ENCODE peak calls at places on chromosomes 7 and 10, in six cellular contexts. One of them, this sample, is unnamed.

GRCh38 chr7:101021703-101022102 is 1.8 kb downstream of the MUC17 start:
- DNase-seq in GM12878: no peak
- DNase-seq in K562: no peak
- DNase-seq in HL-60: no peak
- DNase-seq in HepG2: no peak
- DNase-seq in SK-N-SH: no peak
- DNase-seq in this sample: no peak

GRCh38 chr7:96792115-96792514 is 82.5 kb upstream of the SEM1 start:
- DNase-seq in K562: no peak
- DNase-seq in HepG2: no peak
- DNase-seq in HL-60: no peak
- DNase-seq in GM12878: no peak
- DNase-seq in SK-N-SH: no peak
- DNase-seq in this sample: no peak

GRCh38 chr7:21106296-21106732 is 319.6 kb upstream of the SP8 start:
- DNase-seq in HL-60: no peak
- DNase-seq in GM12878: no peak
- DNase-seq in HepG2: no peak
- DNase-seq in SK-N-SH: no peak
- DNase-seq in K562: no peak
- DNase-seq in this sample: no peak

GRCh38 chr7:2616973-2617709 is 14.6 kb upstream of the TTYH3 start:
- DNase-seq in HepG2: no peak
- DNase-seq in K562: no peak
- DNase-seq in GM12878: no peak
- DNase-seq in SK-N-SH: no peak
- DNase-seq in HL-60: no peak
- DNase-seq in this sample: no peak

GRCh38 chr7:151847681-151848081 is 29.2 kb downstream of the PRKAG2 start:
- DNase-seq in HepG2: no peak
- DNase-seq in HL-60: no peak
- DNase-seq in GM12878: no peak
- DNase-seq in K562: no peak
- DNase-seq in SK-N-SH: no peak
- DNase-seq in this sample: no peak

GRCh38 chr10:9824546-9825164 is 1193.0 kb upstream of the CELF2 start:
- DNase-seq in K562: no peak
- DNase-seq in GM12878: no peak
- DNase-seq in HL-60: no peak
- DNase-seq in SK-N-SH: no peak
- DNase-seq in HepG2: no peak
- DNase-seq in this sample: no peak

GRCh38 chr7:22983257-22983855 is 30.6 kb downstream of the HYCC1 start:
- DNase-seq in HL-60: no peak
- DNase-seq in GM12878: no peak
- DNase-seq in K562: no peak
- DNase-seq in SK-N-SH: no peak
- DNase-seq in HepG2: no peak
- DNase-seq in this sample: no peak

GRCh38 chr10:23886355-23886754 is 322.6 kb upstream of the KIAA1217 start:
- DNase-seq in GM12878: no peak
- DNase-seq in HL-60: no peak
- DNase-seq in SK-N-SH: no peak
- DNase-seq in K562: no peak
- DNase-seq in HepG2: peak; percentile 5
- DNase-seq in this sample: no peak

GRCh38 chr10:107340345-107340744 is 175.8 kb upstream of the SORCS1 start:
- DNase-seq in K562: no peak
- DNase-seq in HL-60: no peak
- DNase-seq in SK-N-SH: no peak
- DNase-seq in HepG2: no peak
- DNase-seq in GM12878: no peak
- DNase-seq in this sample: no peak

GRCh38 chr7:119033641-119034040 is 809.1 kb downstream of the ANKRD7 start:
- DNase-seq in K562: no peak
- DNase-seq in HepG2: no peak
- DNase-seq in HL-60: no peak
- DNase-seq in SK-N-SH: no peak
- DNase-seq in GM12878: no peak
- DNase-seq in this sample: no peak

GRCh38 chr10:119253433-119254174 is 46.2 kb downstream of the GRK5 start:
- DNase-seq in GM12878: no peak
- DNase-seq in HL-60: no peak
- DNase-seq in K562: no peak
- DNase-seq in HepG2: peak; percentile 92
- DNase-seq in SK-N-SH: peak; percentile 44
- DNase-seq in this sample: no peak

GRCh38 chr7:157851501-157852067 is 514.8 kb downstream of the DNAJB6 start:
- DNase-seq in HL-60: no peak
- DNase-seq in SK-N-SH: no peak
- DNase-seq in GM12878: no peak
- DNase-seq in HepG2: peak; percentile 17
- DNase-seq in K562: no peak
- DNase-seq in this sample: peak; percentile 63

GRCh38 chr10:1724921-1725320 is 12.4 kb downstream of the ADARB2 start:
- DNase-seq in GM12878: no peak
- DNase-seq in HL-60: no peak
- DNase-seq in K562: no peak
- DNase-seq in SK-N-SH: no peak
- DNase-seq in HepG2: no peak
- DNase-seq in this sample: no peak

GRCh38 chr7:20959281-20959680 is 172.6 kb upstream of the SP8 start:
- DNase-seq in GM12878: no peak
- DNase-seq in HL-60: no peak
- DNase-seq in HepG2: peak; percentile 58
- DNase-seq in K562: no peak
- DNase-seq in SK-N-SH: no peak
- DNase-seq in this sample: no peak

GRCh38 chr10:92850186-92850585 is 1.9 kb downstream of the EXOC6 start:
- DNase-seq in HepG2: no peak
- DNase-seq in GM12878: no peak
- DNase-seq in HL-60: no peak
- DNase-seq in K562: no peak
- DNase-seq in SK-N-SH: no peak
- DNase-seq in this sample: no peak

GRCh38 chr7:38673795-38674194 is 42.6 kb upstream of the AMPH start:
- DNase-seq in GM12878: no peak
- DNase-seq in HepG2: no peak
- DNase-seq in SK-N-SH: no peak
- DNase-seq in HL-60: peak; percentile 50
- DNase-seq in K562: no peak
- DNase-seq in this sample: no peak

GRCh38 chr7:139886206-139886605 is 57.1 kb downstream of the TBXAS1 start:
- DNase-seq in SK-N-SH: no peak
- DNase-seq in HepG2: no peak
- DNase-seq in K562: no peak
- DNase-seq in GM12878: no peak
- DNase-seq in HL-60: peak; percentile 93
- DNase-seq in this sample: no peak

GRCh38 chr10:25061125-25061524 is 44.7 kb downstream of the THNSL1 start:
- DNase-seq in HL-60: no peak
- DNase-seq in HepG2: no peak
- DNase-seq in SK-N-SH: no peak
- DNase-seq in GM12878: no peak
- DNase-seq in K562: no peak
- DNase-seq in this sample: no peak

GRCh38 chr10:25061711-25062455 is 45.5 kb downstream of the THNSL1 start:
- DNase-seq in SK-N-SH: no peak
- DNase-seq in HL-60: no peak
- DNase-seq in HepG2: no peak
- DNase-seq in GM12878: no peak
- DNase-seq in K562: peak; percentile 40
- DNase-seq in this sample: no peak

GRCh38 chr10:25063157-25063556 is 46.7 kb downstream of the THNSL1 start:
- DNase-seq in HepG2: no peak
- DNase-seq in HL-60: no peak
- DNase-seq in K562: no peak
- DNase-seq in GM12878: no peak
- DNase-seq in SK-N-SH: no peak
- DNase-seq in this sample: no peak

GRCh38 chr10:25056726-25057125 is 40.3 kb downstream of the THNSL1 start:
- DNase-seq in HepG2: no peak
- DNase-seq in HL-60: no peak
- DNase-seq in GM12878: no peak
- DNase-seq in SK-N-SH: no peak
- DNase-seq in K562: no peak
- DNase-seq in this sample: no peak

DNA sequence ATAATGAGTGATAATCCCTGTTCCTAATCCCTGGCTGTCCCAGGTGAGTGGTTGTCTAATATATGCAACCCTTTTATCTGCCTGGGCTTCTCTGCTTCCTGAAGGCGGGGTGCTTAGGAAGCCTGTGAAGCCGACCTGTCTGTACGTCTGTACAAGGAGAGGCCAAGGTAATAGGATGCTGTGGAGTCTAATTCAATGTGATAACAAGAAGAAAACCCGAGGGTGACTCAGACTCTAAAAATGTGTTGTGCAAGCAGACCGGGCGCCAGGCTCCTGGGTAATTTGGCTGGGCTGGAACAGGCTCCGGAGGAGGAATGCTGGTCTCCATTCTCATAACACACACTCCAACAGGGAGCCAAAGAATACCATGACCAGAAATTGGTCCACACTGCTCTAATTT is 43.6 kb downstream of the THNSL1 start:
- DNase-seq in HL-60: no peak
- DNase-seq in HepG2: peak; percentile 87
- DNase-seq in GM12878: no peak
- DNase-seq in K562: peak; percentile 66
- DNase-seq in SK-N-SH: no peak
- DNase-seq in this sample: no peak
- TF ChIP-seq GABPA in HL-60: no peak
- TF ChIP-seq GABPA in HepG2: no peak
- TF ChIP-seq GABPA in GM12878: no peak
- TF ChIP-seq GABPA in K562: no peak
- TF ChIP-seq GABPA in SK-N-SH: no peak
- TF ChIP-seq GABPA in this sample: no peak

DNA sequence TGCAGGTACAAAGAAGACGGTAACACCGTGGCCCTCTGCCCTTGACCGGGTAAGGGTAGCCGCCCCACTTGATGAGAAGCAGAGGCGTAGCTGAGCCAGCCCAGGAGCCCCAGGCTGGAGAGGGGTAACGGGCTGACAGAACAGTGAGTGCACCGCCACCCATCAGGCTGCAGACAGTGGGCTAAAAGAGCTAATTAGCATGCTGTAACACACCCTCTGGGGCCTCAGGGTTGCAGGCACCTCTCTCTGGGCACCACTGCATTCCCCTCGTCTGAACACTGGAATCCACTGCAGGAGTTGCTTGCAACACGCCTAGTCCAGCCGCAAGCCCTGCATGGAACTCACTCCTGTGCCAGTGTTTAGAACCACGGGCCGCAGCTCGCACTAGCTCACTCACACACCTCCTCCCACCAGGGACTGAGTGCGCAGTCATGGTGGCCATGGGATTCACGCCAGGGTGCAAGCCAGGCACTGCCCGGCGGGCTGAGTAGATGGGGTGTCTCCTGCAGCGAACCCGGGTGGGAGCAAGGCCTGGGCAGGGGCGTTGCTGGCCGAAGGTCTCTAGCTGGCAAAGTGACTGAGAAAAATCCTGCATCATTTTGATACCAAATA is 36.1 kb downstream of the AGMO start:
- DNase-seq in SK-N-SH: no peak
- DNase-seq in K562: no peak
- DNase-seq in HepG2: no peak
- DNase-seq in GM12878: no peak
- DNase-seq in HL-60: no peak
- DNase-seq in this sample: no peak
- TF ChIP-seq GABPA in SK-N-SH: no peak
- TF ChIP-seq GABPA in K562: no peak
- TF ChIP-seq GABPA in HepG2: no peak
- TF ChIP-seq GABPA in GM12878: no peak
- TF ChIP-seq GABPA in HL-60: no peak
- TF ChIP-seq GABPA in this sample: no peak

GRCh38 chr7:3979956-3980643 is 679.0 kb downstream of the SDK1 start:
- DNase-seq in SK-N-SH: peak; percentile 69
- DNase-seq in HL-60: no peak
- DNase-seq in K562: no peak
- DNase-seq in HepG2: peak; percentile 15
- DNase-seq in GM12878: no peak
- DNase-seq in this sample: no peak
- TF ChIP-seq GABPA in SK-N-SH: no peak
- TF ChIP-seq GABPA in HL-60: no peak
- TF ChIP-seq GABPA in K562: no peak
- TF ChIP-seq GABPA in HepG2: no peak
- TF ChIP-seq GABPA in GM12878: no peak
- TF ChIP-seq GABPA in this sample: no peak

GRCh38 chr7:127938588-127938987 is 92.6 kb downstream of the LRRC4 start:
- DNase-seq in HL-60: no peak
- DNase-seq in SK-N-SH: no peak
- DNase-seq in HepG2: no peak
- DNase-seq in GM12878: no peak
- DNase-seq in K562: no peak
- DNase-seq in this sample: no peak
- TF ChIP-seq GABPA in HL-60: no peak
- TF ChIP-seq GABPA in SK-N-SH: no peak
- TF ChIP-seq GABPA in HepG2: no peak
- TF ChIP-seq GABPA in GM12878: no peak
- TF ChIP-seq GABPA in K562: no peak
- TF ChIP-seq GABPA in this sample: no peak

This sample was measured in H1.